ENCODE peak calls at places on chromosomes 16 and 17, in six cellular contexts. U, A, F, E, I and H are unnamed samples.
A peak's percentile ranks its signal among the peaks of the same experiment; 100 is the strongest.

GRCh38 chr16:83599789-83600462 is 207.9 kb upstream of the HSBP1 start:
- DNase-seq in E (no peak), I (no peak), U (no peak), A (no peak), F (no peak), H (no peak)

GRCh38 chr17:6070280-6070894 is at the start of gene WSCD1:
- DNase-seq in A (peak; percentile 43), E (peak; percentile 39), F (no peak), I (no peak), U (no peak), H (no peak)

GRCh38 chr16:10355589-10355988 is 30.3 kb upstream of the ATF7IP2 start:
- DNase-seq in U (no peak), E (no peak), F (no peak), I (no peak), A (no peak), H (no peak)

GRCh38 chr17:67266496-67266895 is 21.5 kb upstream of the HELZ start:
- DNase-seq in E (no peak), U (no peak), A (no peak), F (no peak), I (no peak), H (no peak)

GRCh38 chr17:17462048-17462824 is 14.6 kb upstream of the MED9 start:
- DNase-seq in U (no peak), E (no peak), F (peak; percentile 16), A (no peak), I (no peak), H (no peak)

GRCh38 chr17:38444151-38444550 is 15.9 kb downstream of the ARHGAP23 start:
- DNase-seq in I (peak; percentile 84), U (no peak), A (peak; percentile 64), F (peak; percentile 63), E (peak; percentile 83), H (peak; percentile 87)

GRCh38 chr16:54317306-54317705 is 30.7 kb upstream of the IRX3 start:
- DNase-seq in E (no peak), U (no peak), F (no peak), A (no peak), I (no peak), H (peak; percentile 56)

GRCh38 chr17:17021194-17021863 is 20.9 kb upstream of the MPRIP start:
- DNase-seq in U (no peak), F (no peak), E (peak; percentile 73), A (peak; percentile 88), I (no peak), H (no peak)

GRCh38 chr17:562174-562573 is 152.5 kb downstream of the VPS53 start:
- DNase-seq in I (no peak), E (no peak), F (no peak), A (peak; percentile 16), U (no peak), H (no peak)

GRCh38 chr17:21466550-21466949 is 90.4 kb downstream of the KCNJ12 start:
- DNase-seq in I (no peak), A (no peak), F (no peak), E (no peak), U (no peak), H (no peak)

GRCh38 chr17:75824591-75825518 is 19.3 kb downstream of the UNC13D start:
- DNase-seq in I (no peak), A (no peak), E (no peak), U (no peak), F (no peak), H (peak; percentile 57)

GRCh38 chr16:74480150-74481029 is 59.1 kb upstream of the CLEC18B start:
- DNase-seq in A (peak; percentile 23), I (no peak), E (no peak), F (no peak), U (no peak), H (no peak)

GRCh38 chr17:79180358-79181005 is 105.9 kb downstream of the ENGASE start:
- DNase-seq in E (no peak), I (no peak), F (no peak), A (no peak), U (no peak), H (no peak)

GRCh38 chr16:55372792-55373488 is 48.9 kb downstream of the IRX6 start:
- DNase-seq in U (no peak), A (no peak), F (no peak), E (peak; percentile 74), I (no peak), H (no peak)

GRCh38 chr17:6257339-6257738 is 177.6 kb downstream of the AIPL1 start:
- DNase-seq in F (peak; percentile 16), U (no peak), E (no peak), I (no peak), A (no peak), H (no peak)

GRCh38 chr16:81005644-81006471 is 827 bp downstream of the CMC2 start:
- DNase-seq in F (peak; percentile 23), U (no peak), A (no peak), E (no peak), I (no peak), H (no peak)

GRCh38 chr17:71023631-71024030 is 854.3 kb downstream of the KCNJ2 start:
- DNase-seq in F (no peak), E (no peak), I (no peak), U (no peak), A (no peak), H (no peak)

GRCh38 chr16:69465083-69465721 is 40.8 kb downstream of the CYB5B start:
- DNase-seq in E (no peak), I (no peak), U (no peak), F (peak; percentile 79), A (no peak), H (no peak)

GRCh38 chr17:40303706-40304450 is 5.1 kb upstream of the RARA start:
- DNase-seq in F (peak; percentile 50), E (peak; percentile 42), A (no peak), I (no peak), U (no peak), H (peak; percentile 95)

GRCh38 chr17:72370819-72371218 is 250.0 kb downstream of the SOX9 start:
- DNase-seq in F (peak; percentile 88), A (no peak), I (no peak), U (no peak), E (no peak), H (no peak)

DNA sequence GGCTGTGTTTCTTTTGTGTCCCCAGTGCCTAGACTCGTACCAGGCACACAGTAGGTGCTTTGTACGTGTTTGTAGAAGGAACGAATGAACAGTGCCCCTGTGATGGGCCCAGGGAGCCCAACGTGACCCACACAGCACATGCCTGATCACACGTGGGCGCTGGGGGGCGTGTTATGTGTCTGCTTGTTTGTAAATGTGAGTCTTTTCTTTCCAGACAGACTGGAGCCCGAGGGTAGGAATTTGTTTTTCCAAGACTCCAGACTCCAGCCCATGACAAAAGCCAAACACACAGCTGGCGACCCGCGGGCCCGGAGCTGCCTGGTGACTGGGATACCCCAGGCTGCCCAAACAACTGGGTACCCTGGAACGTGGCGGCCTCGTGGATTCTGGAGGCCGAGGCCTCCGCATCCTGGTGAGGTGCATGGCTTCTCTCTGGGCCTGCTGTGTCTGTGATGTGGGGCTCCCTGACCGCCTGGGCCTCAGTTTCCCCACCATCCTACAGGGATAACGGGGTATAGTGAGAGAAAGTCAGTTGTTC is 14.9 kb upstream of the CBFA2T3 start:
- DNase-seq in F (no peak), A (no peak), E (no peak), I (no peak), U (no peak), H (no peak)
- TF ChIP-seq POLR2A in F (no peak), A (no peak), E (no peak), I (no peak), U (no peak), H (no peak)

GRCh38 chr17:77419547-77420475 is 279.0 kb downstream of the SEC14L1 start:
- DNase-seq in I (no peak), A (no peak), U (no peak), F (peak; percentile 80), E (peak; percentile 34), H (peak; percentile 89)
- TF ChIP-seq POLR2A in I (no peak), A (no peak), U (no peak), F (no peak), E (no peak), H (no peak)

GRCh38 chr17:15261818-15262290 is 3.3 kb downstream of the PMP22 start:
- DNase-seq in U (no peak), F (no peak), I (no peak), E (no peak), A (no peak), H (no peak)

GRCh38 chr17:15261063-15261817 is 3.9 kb downstream of the PMP22 start:
- DNase-seq in F (peak; percentile 60), E (peak; percentile 73), A (peak; percentile 55), U (no peak), I (no peak), H (peak; percentile 84)

GRCh38 chr17:15262291-15263205 is 2.6 kb downstream of the PMP22 start:
- DNase-seq in E (peak; percentile 95), F (peak; percentile 83), U (no peak), I (no peak), A (peak; percentile 68), H (peak; percentile 98)

GRCh38 chr17:15258113-15258512 is 7.0 kb downstream of the PMP22 start:
- DNase-seq in F (no peak), I (no peak), A (no peak), E (no peak), U (no peak), H (no peak)

DNA sequence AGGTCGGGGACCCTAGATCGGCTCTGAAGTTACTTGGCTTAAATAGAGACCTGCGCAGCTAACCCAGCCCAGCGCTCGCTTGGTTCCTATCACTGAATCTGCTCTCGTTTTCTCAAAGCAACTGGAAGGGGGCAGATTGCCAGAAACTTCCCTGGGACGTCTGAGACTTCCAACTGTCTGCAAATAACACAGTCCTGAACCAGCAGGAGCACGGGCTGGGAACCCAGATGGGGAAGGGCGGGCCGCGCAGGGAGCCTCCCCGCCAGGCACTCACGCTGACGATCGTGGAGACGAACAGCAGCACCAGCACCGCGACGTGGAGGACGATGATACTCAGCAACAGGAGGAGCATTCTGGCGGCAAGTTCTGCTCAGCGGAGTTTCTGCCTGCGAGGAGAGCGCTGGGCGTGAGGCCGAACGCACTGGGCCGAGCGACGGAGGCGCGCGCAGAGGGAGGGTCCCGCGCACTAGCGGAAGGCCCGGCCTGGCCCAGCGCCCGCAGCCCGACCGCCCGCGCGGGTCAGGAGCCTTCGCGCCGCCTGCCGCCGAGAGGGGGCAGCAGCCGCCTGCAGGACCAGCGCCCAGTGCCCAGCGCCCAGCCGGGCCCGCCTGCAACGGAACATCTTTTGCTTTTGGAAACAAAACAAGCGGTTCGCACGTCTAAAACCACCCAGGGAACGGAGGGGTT is 4.6 kb downstream of the PMP22 start:
- DNase-seq in E (peak; percentile 93), I (peak; percentile 62), U (no peak), A (peak; percentile 86), F (peak; percentile 88), H (peak; percentile 97)
- TF ChIP-seq POLR2A in E (no peak), I (no peak), U (no peak), A (peak; percentile 47), F (peak; percentile 68), H (no peak)

DNA sequence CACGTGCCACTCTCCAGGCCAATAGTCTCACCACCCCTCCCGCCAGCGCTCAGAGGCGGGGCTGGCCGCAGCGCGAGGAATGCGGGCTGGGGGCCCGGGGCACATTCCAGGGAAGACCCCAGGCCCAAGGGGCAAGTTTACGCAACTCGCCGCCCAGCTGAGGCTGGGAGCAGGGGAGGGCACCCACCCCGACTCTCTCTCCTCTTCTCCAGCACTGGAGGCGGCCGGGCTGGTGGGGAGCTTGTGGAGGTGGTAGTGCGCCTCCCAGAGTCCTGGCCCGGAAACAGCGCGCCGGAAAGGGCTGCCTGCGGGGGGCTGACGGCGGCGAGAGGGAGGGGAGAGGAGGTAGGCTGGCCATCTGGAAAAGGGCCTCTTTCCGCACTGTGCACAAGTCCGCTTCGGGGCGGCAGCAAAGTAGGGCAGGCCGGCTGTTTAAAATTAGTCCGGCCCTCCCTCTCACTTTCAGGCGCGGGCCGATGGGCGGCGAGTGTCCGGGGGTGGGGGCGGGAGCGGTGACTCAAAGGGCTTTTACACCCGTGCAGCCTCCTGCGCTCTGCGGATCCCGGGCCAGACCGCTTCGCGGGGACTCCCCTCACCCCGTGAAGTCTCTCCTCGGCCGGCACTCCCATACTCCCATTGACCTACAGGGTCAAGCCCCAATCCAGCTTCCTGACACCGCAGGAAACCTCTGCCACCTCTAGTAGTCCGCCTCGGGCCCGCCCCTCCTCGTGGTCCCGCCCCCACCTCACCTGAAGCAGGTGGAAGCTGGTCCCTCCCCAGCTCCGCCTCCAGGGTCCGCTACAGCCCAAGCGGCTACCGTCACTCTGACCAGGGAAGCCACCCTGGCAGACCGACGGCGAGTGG is 968 bp downstream of the FHOD1 start:
- DNase-seq in U (no peak), E (peak; percentile 88), F (peak; percentile 85), I (peak; percentile 63), A (peak; percentile 96), H (peak; percentile 89)
- TF ChIP-seq POLR2A in U (no peak), E (no peak), F (peak; percentile 39), I (peak; percentile 51), A (no peak), H (peak; percentile 13)